ENCODE peak calls at places on chromosomes 6 and 20, in five cellular contexts. One of them, this sample, is unnamed.

GRCh38 chr6:30334077-30334476 is 7.3 kb downstream of the TRIM39 start:
- DNase-seq in cardiac muscle cell: no peak
- DNase-seq in endodermal cell: no peak
- DNase-seq in IMR-90: peak; percentile 17
- DNase-seq in CD8-positive, alpha-beta memory T cell: no peak
- DNase-seq in this sample: no peak

GRCh38 chr20:406200-407096 is 1.7 kb upstream of the RBCK1 start:
- DNase-seq in endodermal cell: no peak
- DNase-seq in CD8-positive, alpha-beta memory T cell: no peak
- DNase-seq in IMR-90: no peak
- DNase-seq in cardiac muscle cell: no peak
- DNase-seq in this sample: no peak

GRCh38 chr6:135226537-135226936 is 45.4 kb downstream of the MYB start:
- DNase-seq in endodermal cell: no peak
- DNase-seq in IMR-90: no peak
- DNase-seq in CD8-positive, alpha-beta memory T cell: no peak
- DNase-seq in cardiac muscle cell: no peak
- DNase-seq in this sample: no peak

GRCh38 chr6:88914885-88915598 is 48.4 kb downstream of the RNGTT start:
- DNase-seq in IMR-90: no peak
- DNase-seq in endodermal cell: no peak
- DNase-seq in CD8-positive, alpha-beta memory T cell: no peak
- DNase-seq in cardiac muscle cell: no peak
- DNase-seq in this sample: no peak

GRCh38 chr20:479487-479886 is 17.2 kb upstream of the TBC1D20 start:
- DNase-seq in CD8-positive, alpha-beta memory T cell: no peak
- DNase-seq in IMR-90: peak; percentile 30
- DNase-seq in cardiac muscle cell: peak; percentile 20
- DNase-seq in endodermal cell: no peak
- DNase-seq in this sample: no peak

GRCh38 chr6:165181951-165182414 is 127.4 kb downstream of the C6orf118 start:
- DNase-seq in IMR-90: no peak
- DNase-seq in cardiac muscle cell: peak; percentile 72
- DNase-seq in endodermal cell: no peak
- DNase-seq in CD8-positive, alpha-beta memory T cell: no peak
- DNase-seq in this sample: peak; percentile 8

GRCh38 chr20:17925300-17925939 is 43.2 kb downstream of the SNX5 start:
- DNase-seq in IMR-90: no peak
- DNase-seq in cardiac muscle cell: peak; percentile 78
- DNase-seq in CD8-positive, alpha-beta memory T cell: no peak
- DNase-seq in endodermal cell: no peak
- DNase-seq in this sample: no peak

GRCh38 chr20:25376886-25377285 is 13.7 kb downstream of the ABHD12 start:
- DNase-seq in CD8-positive, alpha-beta memory T cell: no peak
- DNase-seq in endodermal cell: no peak
- DNase-seq in IMR-90: no peak
- DNase-seq in cardiac muscle cell: no peak
- DNase-seq in this sample: no peak

GRCh38 chr6:44681782-44682181 is 294.3 kb downstream of the CDC5L start:
- DNase-seq in endodermal cell: peak; percentile 36
- DNase-seq in CD8-positive, alpha-beta memory T cell: no peak
- DNase-seq in IMR-90: no peak
- DNase-seq in cardiac muscle cell: peak; percentile 66
- DNase-seq in this sample: no peak

GRCh38 chr20:25378189-25378883 is 12.3 kb downstream of the ABHD12 start:
- DNase-seq in IMR-90: no peak
- DNase-seq in endodermal cell: peak; percentile 17
- DNase-seq in cardiac muscle cell: no peak
- DNase-seq in CD8-positive, alpha-beta memory T cell: no peak
- DNase-seq in this sample: no peak

GRCh38 chr6:157982297-157982579 is 575 bp downstream of the SYNJ2 start:
- DNase-seq in CD8-positive, alpha-beta memory T cell: no peak
- DNase-seq in cardiac muscle cell: peak; percentile 48
- DNase-seq in IMR-90: no peak
- DNase-seq in endodermal cell: peak; percentile 88
- DNase-seq in this sample: peak; percentile 77

GRCh38 chr20:37355252-37356180 is 9.6 kb downstream of the SRC start:
- DNase-seq in cardiac muscle cell: no peak
- DNase-seq in CD8-positive, alpha-beta memory T cell: no peak
- DNase-seq in IMR-90: no peak
- DNase-seq in endodermal cell: peak; percentile 26
- DNase-seq in this sample: no peak

GRCh38 chr6:150876598-150876997 is 11.1 kb downstream of the MTHFD1L start:
- DNase-seq in endodermal cell: no peak
- DNase-seq in CD8-positive, alpha-beta memory T cell: no peak
- DNase-seq in IMR-90: peak; percentile 37
- DNase-seq in cardiac muscle cell: peak; percentile 27
- DNase-seq in this sample: no peak

GRCh38 chr6:105810105-105810921 is 275.8 kb upstream of the PRDM1 start:
- DNase-seq in IMR-90: peak; percentile 91
- DNase-seq in cardiac muscle cell: peak; percentile 25
- DNase-seq in CD8-positive, alpha-beta memory T cell: peak; percentile 8
- DNase-seq in endodermal cell: no peak
- DNase-seq in this sample: peak; percentile 93

GRCh38 chr6:47300417-47300816 is 9.3 kb downstream of the TNFRSF21 start:
- DNase-seq in CD8-positive, alpha-beta memory T cell: no peak
- DNase-seq in endodermal cell: no peak
- DNase-seq in cardiac muscle cell: no peak
- DNase-seq in IMR-90: no peak
- DNase-seq in this sample: no peak

GRCh38 chr20:3927486-3928291 is 38.5 kb downstream of the PANK2 start:
- DNase-seq in cardiac muscle cell: peak; percentile 80
- DNase-seq in endodermal cell: peak; percentile 61
- DNase-seq in IMR-90: peak; percentile 47
- DNase-seq in CD8-positive, alpha-beta memory T cell: no peak
- DNase-seq in this sample: peak; percentile 64

GRCh38 chr6:169723991-169724553 is at the start of gene PHF10:
- DNase-seq in IMR-90: no peak
- DNase-seq in endodermal cell: no peak
- DNase-seq in cardiac muscle cell: peak; percentile 45
- DNase-seq in CD8-positive, alpha-beta memory T cell: peak; percentile 47
- DNase-seq in this sample: peak; percentile 52

GRCh38 chr6:134145786-134146185 is 93.4 kb upstream of the SLC2A12 start:
- DNase-seq in IMR-90: peak; percentile 75
- DNase-seq in CD8-positive, alpha-beta memory T cell: no peak
- DNase-seq in cardiac muscle cell: peak; percentile 69
- DNase-seq in endodermal cell: no peak
- DNase-seq in this sample: peak; percentile 23

GRCh38 chr6:37258405-37258704 is 411 bp upstream of the TMEM217 start:
- DNase-seq in endodermal cell: no peak
- DNase-seq in IMR-90: no peak
- DNase-seq in cardiac muscle cell: no peak
- DNase-seq in CD8-positive, alpha-beta memory T cell: no peak
- DNase-seq in this sample: no peak

GRCh38 chr20:3158968-3159431 is 665 bp downstream of the FASTKD5 start:
- DNase-seq in cardiac muscle cell: peak; percentile 37
- DNase-seq in CD8-positive, alpha-beta memory T cell: no peak
- DNase-seq in IMR-90: peak; percentile 25
- DNase-seq in endodermal cell: no peak
- DNase-seq in this sample: peak; percentile 68

GRCh38 chr6:130513770-130514169 is 148.0 kb downstream of the TMEM200A start:
- DNase-seq in endodermal cell: no peak
- DNase-seq in CD8-positive, alpha-beta memory T cell: peak; percentile 76
- DNase-seq in IMR-90: peak; percentile 65
- DNase-seq in cardiac muscle cell: peak; percentile 63
- DNase-seq in this sample: no peak

DNA sequence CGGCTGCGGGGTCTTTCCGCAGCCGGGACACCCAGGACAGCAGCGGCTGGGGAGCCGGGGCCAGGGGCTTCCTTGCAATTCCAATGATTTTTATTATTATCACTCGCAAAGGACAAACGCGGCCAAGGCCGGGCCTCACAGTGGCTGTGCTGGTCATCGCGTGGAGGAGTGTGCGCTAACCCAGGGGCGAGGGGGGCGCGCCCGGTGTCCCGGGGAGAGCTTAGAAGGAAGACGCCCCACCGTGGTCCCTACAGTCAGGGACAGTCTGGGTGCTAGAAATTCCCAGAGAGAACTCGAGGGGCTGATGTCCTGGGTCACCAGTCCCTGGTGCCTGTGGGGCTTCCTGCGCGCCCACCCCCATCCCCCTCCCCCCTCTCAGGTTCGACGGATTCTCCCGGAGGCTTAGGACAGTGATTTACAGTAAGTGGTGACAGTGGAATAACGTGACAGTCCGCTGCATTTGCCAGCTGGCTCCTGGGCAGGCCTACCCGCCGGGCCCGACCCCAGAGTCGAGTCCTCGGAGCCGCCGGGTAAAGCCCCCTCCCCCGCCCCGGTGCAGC is 9.5 kb downstream of the FOXC1 start:
- DNase-seq in cardiac muscle cell: no peak
- DNase-seq in endodermal cell: peak; percentile 63
- DNase-seq in CD8-positive, alpha-beta memory T cell: no peak
- DNase-seq in IMR-90: no peak
- DNase-seq in this sample: no peak
- H3K4me1 ChIP-seq in cardiac muscle cell: peaks cover 5% of the 10 kb centered on the region
- H3K4me1 ChIP-seq in endodermal cell: peaks cover 6% of the 10 kb centered on the region
- H3K4me1 ChIP-seq in CD8-positive, alpha-beta memory T cell: no peaks in the 10 kb centered on the region
- H3K4me1 ChIP-seq in IMR-90: peaks cover 4% of the 10 kb centered on the region
- H3K4me1 ChIP-seq in this sample: peaks cover 6% of the 10 kb centered on the region

GRCh38 chr6:43515808-43516207 is 918 bp downstream of the YIPF3 start:
- DNase-seq in CD8-positive, alpha-beta memory T cell: no peak
- DNase-seq in endodermal cell: no peak
- DNase-seq in IMR-90: no peak
- DNase-seq in cardiac muscle cell: no peak
- DNase-seq in this sample: no peak

GRCh38 chr6:43520097-43520496 is 3.2 kb downstream of the POLR1C start:
- DNase-seq in IMR-90: no peak
- DNase-seq in cardiac muscle cell: no peak
- DNase-seq in CD8-positive, alpha-beta memory T cell: no peak
- DNase-seq in endodermal cell: no peak
- DNase-seq in this sample: no peak

GRCh38 chr6:43516367-43516696 is 394 bp downstream of the YIPF3 start:
- DNase-seq in endodermal cell: no peak
- DNase-seq in cardiac muscle cell: no peak
- DNase-seq in CD8-positive, alpha-beta memory T cell: no peak
- DNase-seq in IMR-90: no peak
- DNase-seq in this sample: no peak

GRCh38 chr6:43516697-43517502 is at the start of the genes POLR1C and YIPF3:
- DNase-seq in endodermal cell: peak; percentile 98
- DNase-seq in cardiac muscle cell: peak; percentile 98
- DNase-seq in CD8-positive, alpha-beta memory T cell: peak; percentile 95
- DNase-seq in IMR-90: peak; percentile 97
- DNase-seq in this sample: peak; percentile 99

DNA sequence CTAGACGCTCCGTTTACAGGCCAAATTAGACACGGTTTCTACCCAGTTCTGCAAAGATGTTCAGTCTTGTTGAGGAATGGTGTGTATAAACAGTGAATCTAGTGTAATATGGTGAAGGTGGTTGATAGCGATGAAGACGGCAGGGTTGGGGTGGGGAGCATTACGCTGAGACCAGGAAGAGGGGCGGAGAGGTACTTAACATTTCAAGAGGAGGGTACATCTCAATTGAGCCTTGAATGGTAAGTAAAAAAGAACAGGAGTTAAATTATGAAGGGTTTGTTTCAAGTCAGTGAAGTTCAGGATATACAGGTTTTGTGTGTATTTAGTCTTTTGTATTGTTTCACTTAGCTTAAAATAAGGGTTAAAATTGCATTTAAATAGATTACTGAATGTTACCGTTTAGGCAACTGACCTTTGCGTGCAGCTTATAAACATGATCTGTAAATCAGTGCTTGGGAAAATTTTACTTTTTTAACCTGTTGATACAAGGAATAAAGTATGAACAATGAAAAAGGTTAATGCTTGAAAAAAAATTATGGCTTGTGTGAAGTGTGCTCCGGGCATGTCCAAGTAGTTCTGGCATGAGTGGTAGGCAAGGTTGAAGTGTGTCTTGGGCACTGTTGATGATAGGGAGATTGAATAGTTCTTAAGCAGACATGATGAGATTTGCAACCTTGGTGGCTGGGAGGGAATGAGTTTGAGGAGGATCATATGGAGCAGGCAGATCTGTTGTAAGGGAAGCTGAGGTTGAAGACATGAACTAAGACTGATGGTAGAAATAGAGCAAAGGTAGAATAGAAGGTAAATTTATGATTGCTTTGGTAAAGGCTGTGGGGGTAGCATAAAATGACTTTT is 841 bp downstream of the POLR1C start:
- DNase-seq in IMR-90: peak; percentile 16
- DNase-seq in endodermal cell: no peak
- DNase-seq in cardiac muscle cell: peak; percentile 12
- DNase-seq in CD8-positive, alpha-beta memory T cell: no peak
- DNase-seq in this sample: peak; percentile 36
- H3K4me1 ChIP-seq in IMR-90: peaks cover 13% of the 10 kb centered on the region
- H3K4me1 ChIP-seq in endodermal cell: peaks cover 6% of the 10 kb centered on the region
- H3K4me1 ChIP-seq in cardiac muscle cell: peaks cover 9% of the 10 kb centered on the region
- H3K4me1 ChIP-seq in CD8-positive, alpha-beta memory T cell: peaks cover 41% of the 10 kb centered on the region
- H3K4me1 ChIP-seq in this sample: peaks cover 5% of the 10 kb centered on the region

DNA sequence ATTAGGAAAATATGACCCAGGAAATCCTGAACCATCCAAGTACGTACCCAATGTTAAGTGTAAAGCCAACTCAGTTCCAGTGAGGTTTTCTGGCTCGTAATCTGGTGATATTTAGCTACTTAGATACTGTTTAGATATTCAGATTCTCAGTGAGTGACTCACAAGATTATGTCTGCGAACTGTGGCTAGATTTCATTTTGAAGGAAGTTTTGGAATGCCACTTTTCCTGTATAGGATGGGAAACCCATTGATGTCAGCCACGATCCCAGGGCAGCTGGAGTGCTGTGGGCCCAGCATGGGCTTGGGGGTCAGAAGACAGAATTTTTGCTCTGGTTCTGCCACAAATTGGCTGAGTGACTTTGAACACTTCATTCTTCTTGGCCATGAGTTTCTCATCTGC is 76.3 kb downstream of the TMEM170B start:
- DNase-seq in endodermal cell: no peak
- DNase-seq in IMR-90: peak; percentile 98
- DNase-seq in CD8-positive, alpha-beta memory T cell: no peak
- DNase-seq in cardiac muscle cell: peak; percentile 73
- DNase-seq in this sample: peak; percentile 44
- H3K4me1 ChIP-seq in endodermal cell: peaks cover 6% of the 10 kb centered on the region
- H3K4me1 ChIP-seq in IMR-90: peaks cover 28% of the 10 kb centered on the region
- H3K4me1 ChIP-seq in CD8-positive, alpha-beta memory T cell: no peaks in the 10 kb centered on the region
- H3K4me1 ChIP-seq in cardiac muscle cell: no peaks in the 10 kb centered on the region
- H3K4me1 ChIP-seq in this sample: no peaks in the 10 kb centered on the region

DNA sequence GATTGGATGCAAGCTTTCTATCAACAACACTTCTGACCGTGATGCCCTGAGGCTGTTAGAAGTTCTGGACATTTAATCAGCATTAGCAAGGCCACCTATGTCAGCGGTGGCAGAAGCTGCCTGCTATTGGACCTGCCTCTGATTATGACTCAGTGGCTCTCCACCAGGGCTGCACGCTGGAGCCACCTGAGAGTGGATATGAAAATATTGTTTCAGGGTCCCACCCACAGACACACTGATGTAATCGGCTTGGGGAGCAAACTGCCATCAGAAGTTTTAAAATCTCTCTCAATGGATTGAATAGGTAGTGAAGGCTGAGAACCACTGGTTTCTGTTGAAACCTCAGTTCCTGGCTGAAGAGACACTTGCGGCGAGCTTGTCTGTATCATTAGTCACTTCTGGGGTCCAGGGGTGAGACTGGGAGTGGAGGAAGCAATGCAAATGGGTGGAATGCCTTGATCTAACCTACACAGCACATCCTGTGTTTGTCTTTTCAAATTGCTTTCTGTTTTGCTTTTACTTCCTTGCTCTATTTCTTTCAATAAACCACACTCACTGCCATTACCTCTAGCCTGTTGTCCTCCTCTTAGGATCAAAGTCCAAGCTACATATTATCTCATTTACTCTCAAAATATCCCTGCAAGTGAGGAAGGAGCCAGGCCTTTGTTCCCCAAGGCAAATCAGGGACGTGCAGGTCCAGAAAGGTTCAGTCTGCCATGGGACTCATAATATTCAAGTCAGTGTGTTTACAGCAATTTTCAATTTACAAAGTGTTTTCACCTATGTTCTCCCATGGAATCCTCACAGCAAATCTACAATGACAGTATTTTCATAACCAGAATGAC is 4.2 kb downstream of the CLIC5 start:
- DNase-seq in CD8-positive, alpha-beta memory T cell: peak; percentile 82
- DNase-seq in endodermal cell: no peak
- DNase-seq in cardiac muscle cell: no peak
- DNase-seq in IMR-90: no peak
- DNase-seq in this sample: no peak
- H3K4me1 ChIP-seq in CD8-positive, alpha-beta memory T cell: peaks cover 53% of the 10 kb centered on the region
- H3K4me1 ChIP-seq in endodermal cell: peaks cover 6% of the 10 kb centered on the region
- H3K4me1 ChIP-seq in cardiac muscle cell: peaks cover 7% of the 10 kb centered on the region
- H3K4me1 ChIP-seq in IMR-90: peaks cover 5% of the 10 kb centered on the region
- H3K4me1 ChIP-seq in this sample: peaks cover 5% of the 10 kb centered on the region